ENCODE peak calls at places on chromosomes 11 and 22, in five cellular contexts. C is SK-N-SH, M is MM.1S, H is GM23248, J is astrocyte. K is an unnamed sample.
A peak's percentile ranks its signal among the peaks of the same experiment; 100 is the strongest.

GRCh38 chr11:43542734-43543133 is 137.8 kb upstream of the HSD17B12 start:
- DNase-seq in C (no peak), M (no peak), H (peak; percentile 16), J (no peak), K (no peak)

GRCh38 chr11:117837070-117837776 is 12.7 kb upstream of the FXYD2 start:
- DNase-seq in C (no peak), M (no peak), H (no peak), J (no peak), K (peak; percentile 47)

GRCh38 chr11:86069408-86070086 is 663 bp upstream of the PICALM start:
- DNase-seq in C (peak; percentile 22), M (no peak), H (peak; percentile 96), J (peak; percentile 99), K (peak; percentile 71)

GRCh38 chr11:104332110-104332509 is 168.2 kb upstream of the PDGFD start:
- DNase-seq in C (no peak), M (no peak), H (no peak), J (no peak), K (peak; percentile 88)

GRCh38 chr11:66720223-66720898 is 8.7 kb downstream of the SPTBN2 start:
- DNase-seq in C (peak; percentile 60), M (no peak), H (peak; percentile 66), J (peak; percentile 72), K (peak; percentile 86)

GRCh38 chr11:72864692-72865655 is 50.8 kb downstream of the ATG16L2 start:
- DNase-seq in C (peak; percentile 49), M (no peak), H (peak; percentile 77), J (peak; percentile 72), K (no peak)

GRCh38 chr11:64291746-64292457 is 800 bp downstream of the KCNK4 start:
- DNase-seq in C (peak; percentile 68), M (no peak), H (peak; percentile 42), J (no peak), K (no peak)

GRCh38 chr11:62202910-62203309 is 5.6 kb upstream of the SCGB2A1 start:
- DNase-seq in C (no peak), M (no peak), H (no peak), J (no peak), K (no peak)

GRCh38 chr11:126607374-126607773 is 251.9 kb downstream of the ST3GAL4 start:
- DNase-seq in C (peak; percentile 83), M (peak; percentile 45), H (peak; percentile 89), J (peak; percentile 27), K (peak; percentile 93)

GRCh38 chr22:22848364-22848866 is 39.2 kb upstream of the IGLL5 start:
- DNase-seq in C (peak; percentile 63), M (peak; percentile 65), H (peak; percentile 50), J (peak; percentile 8), K (peak; percentile 93)

GRCh38 chr22:33105501-33105911 is 47.3 kb upstream of the SYN3 start:
- DNase-seq in C (no peak), M (no peak), H (peak; percentile 91), J (peak; percentile 4), K (no peak)

GRCh38 chr11:66659785-66660184 is 17.9 kb downstream of the RBM4B start:
- DNase-seq in C (no peak), M (no peak), H (no peak), J (no peak), K (no peak)

GRCh38 chr11:107430525-107430924 is 27.1 kb downstream of the CWF19L2 start:
- DNase-seq in C (no peak), M (no peak), H (no peak), J (no peak), K (no peak)

GRCh38 chr11:65718964-65719492 is 1.6 kb downstream of the RNASEH2C start:
- DNase-seq in C (peak; percentile 52), M (no peak), H (peak; percentile 48), J (no peak), K (no peak)

GRCh38 chr11:47378011-47378835 is at the start of gene SPI1:
- DNase-seq in C (peak; percentile 43), M (peak; percentile 19), H (no peak), J (no peak), K (no peak)

GRCh38 chr11:102495161-102496042 is 35.1 kb downstream of the MMP7 start:
- DNase-seq in C (peak; percentile 54), M (peak; percentile 76), H (peak; percentile 85), J (peak; percentile 74), K (peak; percentile 79)

GRCh38 chr11:128210148-128210940 is 377.0 kb downstream of the ETS1 start:
- DNase-seq in C (no peak), M (no peak), H (peak; percentile 91), J (peak; percentile 98), K (peak; percentile 68)

DNA sequence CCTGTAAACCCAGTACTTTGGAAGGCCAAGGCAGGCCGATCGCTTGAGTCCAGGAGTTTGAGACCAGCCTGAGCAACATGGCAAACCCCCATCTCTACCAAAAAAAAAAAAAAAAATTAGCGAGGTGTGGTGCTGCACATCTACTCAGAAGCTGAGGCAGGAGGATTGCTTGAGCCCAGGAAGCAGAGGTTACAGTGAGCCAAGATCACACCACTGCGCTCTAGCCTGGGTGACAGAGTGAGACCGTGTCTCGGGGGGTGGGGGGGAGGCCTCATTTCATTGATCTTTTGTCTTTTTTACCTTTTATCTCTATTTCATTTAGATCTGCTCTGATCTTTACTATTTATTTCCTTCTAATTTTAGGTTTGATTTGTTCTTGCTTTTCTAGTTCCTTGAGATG is 51.8 kb downstream of the KCNQ1OT1 start:
- DNase-seq in C (no peak), M (no peak), H (no peak), J (no peak), K (no peak)
- H3K9me3 ChIP-seq in C (peaks cover 40% of the 10 kb centered on the region), M (no peaks in the 10 kb centered on the region), H (peaks cover 13% of the 10 kb centered on the region), J (peaks cover 51% of the 10 kb centered on the region), K (peaks cover 100% of the 10 kb centered on the region)

GRCh38 chr22:24810043-24810749 is 4.2 kb downstream of the SGSM1 start:
- DNase-seq in C (peak; percentile 73), M (no peak), H (peak; percentile 22), J (no peak), K (peak; percentile 63)
- H3K4me3 ChIP-seq in C (no peak overlapping the region), M (no peak overlapping the region), H (no peak overlapping the region), J (no peak overlapping the region), K (no peak overlapping the region)

GRCh38 chr11:57363131-57363530 is 17.8 kb downstream of the PRG3 start:
- DNase-seq in C (no peak), M (no peak), H (no peak), J (no peak), K (no peak)
- H3K9ac ChIP-seq in C (no peak overlapping the region), M (no peak overlapping the region), H (no peak overlapping the region), J (no peak overlapping the region), K (no peak overlapping the region)

DNA sequence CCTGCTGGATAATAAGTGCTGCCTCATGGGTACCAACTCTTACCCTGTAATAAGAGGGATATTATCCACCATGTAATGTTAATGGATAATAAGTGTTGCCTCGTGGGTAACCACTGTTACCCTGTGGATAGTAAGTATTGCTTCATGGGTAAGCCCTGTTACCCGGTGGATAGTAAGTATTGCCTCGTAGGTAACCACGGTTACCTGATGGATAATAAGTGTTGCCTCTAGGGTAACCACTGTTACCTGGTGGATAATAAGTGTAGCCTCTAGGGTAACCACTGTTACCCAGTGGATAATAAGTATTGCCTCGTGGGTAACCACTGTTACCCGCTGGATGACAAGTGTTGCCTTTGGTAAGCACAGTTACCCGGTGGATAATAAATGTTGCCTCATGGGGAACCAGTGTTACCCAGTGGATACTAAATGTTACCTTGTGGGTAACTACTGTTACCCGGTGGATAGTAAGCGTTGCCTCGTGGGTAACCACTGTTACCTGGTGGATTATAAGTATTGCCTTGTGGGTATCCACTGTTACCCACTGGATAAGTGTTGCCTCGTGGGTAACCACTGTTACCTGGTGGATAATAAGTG is 18.6 kb upstream of the NXPE4 start:
- DNase-seq in C (no peak), M (no peak), H (no peak), J (no peak), K (no peak)
- H3K9me3 ChIP-seq in C (no peaks in the 10 kb centered on the region), M (no peaks in the 10 kb centered on the region), H (no peaks in the 10 kb centered on the region), J (peaks cover 24% of the 10 kb centered on the region), K (peaks cover 95% of the 10 kb centered on the region)

GRCh38 chr22:47053865-47054185 is 291.4 kb downstream of the TBC1D22A start:
- DNase-seq in C (no peak), M (no peak), H (peak; percentile 12), J (peak; percentile 70), K (no peak)
- H3K4me3 ChIP-seq in C (no peak overlapping the region), M (no peak overlapping the region), H (no peak overlapping the region), J (no peak overlapping the region), K (no peak overlapping the region)

DNA sequence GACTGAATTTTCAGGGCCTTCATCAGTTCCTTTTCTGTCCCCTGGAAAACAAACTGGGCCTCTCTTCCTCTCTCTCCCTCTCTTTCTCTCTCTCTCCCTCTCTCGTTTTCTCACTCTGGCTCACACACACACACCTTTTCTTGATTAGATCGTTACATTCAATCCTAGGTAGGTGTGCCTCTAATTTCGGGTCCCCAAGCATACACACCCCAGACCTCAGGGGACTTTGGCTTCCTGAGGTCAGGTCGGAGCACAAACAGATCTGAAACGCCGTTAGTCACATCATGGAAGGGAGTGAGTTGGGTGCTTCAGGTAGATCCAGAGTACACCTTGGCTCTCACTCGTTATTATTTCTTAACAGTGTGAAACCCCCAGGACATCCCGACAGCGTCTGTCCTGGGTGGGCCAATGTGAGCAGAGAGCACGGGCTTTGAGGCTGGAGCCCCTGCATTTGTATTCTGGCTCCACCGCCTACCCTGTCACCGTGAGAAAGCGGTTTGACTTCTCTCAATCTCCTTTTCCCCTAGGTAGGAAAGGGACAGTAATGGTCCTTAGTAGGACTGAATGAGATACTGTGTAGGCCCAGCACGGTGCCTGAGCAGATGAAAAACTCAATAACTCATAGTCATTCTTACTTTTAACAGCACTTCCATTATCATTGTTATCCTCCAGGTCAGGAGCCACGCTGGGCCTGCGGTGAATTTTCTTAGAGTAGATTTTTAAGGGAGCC is 37.3 kb upstream of the POU2AF1 start:
- DNase-seq in C (no peak), M (no peak), H (no peak), J (no peak), K (peak; percentile 35)
- H3K9ac ChIP-seq in C (no peak overlapping the region), M (peak overlapping the region; percentile 80), H (no peak overlapping the region), J (no peak overlapping the region), K (no peak overlapping the region)

DNA sequence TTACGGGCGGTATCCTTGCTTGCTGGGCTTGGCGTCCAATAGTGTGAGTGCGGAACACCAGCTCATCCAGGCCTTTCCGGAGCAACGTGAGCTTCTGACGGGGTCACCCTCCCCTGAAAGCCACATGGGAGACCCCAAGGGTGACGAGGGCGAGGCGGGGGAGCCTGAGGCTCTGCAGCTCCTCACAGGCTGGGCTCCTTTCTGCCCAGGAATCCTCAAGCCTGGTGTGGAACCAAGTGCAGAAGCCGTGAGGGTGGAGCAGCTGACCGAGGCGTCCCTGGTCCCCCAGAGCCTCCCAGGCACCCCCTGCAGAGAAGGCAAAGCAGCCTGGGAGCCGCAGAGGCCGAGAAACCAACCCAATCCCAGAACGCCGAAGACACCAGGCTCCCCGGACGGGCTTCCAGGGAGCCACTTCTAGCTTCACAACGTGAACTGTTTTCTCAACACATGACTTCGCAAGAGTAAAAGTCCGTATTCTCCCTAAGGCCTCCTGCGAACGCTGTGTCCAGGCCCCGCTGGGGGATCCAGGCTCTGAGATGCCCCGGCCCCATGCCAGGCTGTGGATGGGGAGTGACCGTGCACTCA is 530.3 kb downstream of the BRD1 start:
- DNase-seq in C (no peak), M (no peak), H (no peak), J (no peak), K (no peak)
- H3K9me3 ChIP-seq in C (no peaks in the 10 kb centered on the region), M (no peaks in the 10 kb centered on the region), H (no peaks in the 10 kb centered on the region), J (peaks cover 12% of the 10 kb centered on the region), K (no peaks in the 10 kb centered on the region)

GRCh38 chr22:19665784-19666662 is 48.3 kb upstream of the SEPTIN5 start:
- DNase-seq in C (no peak), M (no peak), H (no peak), J (no peak), K (peak; percentile 34)
- H3K4me3 ChIP-seq in C (no peak overlapping the region), M (no peak overlapping the region), H (no peak overlapping the region), J (peak overlapping the region; percentile 33), K (no peak overlapping the region)

K was measured in endodermal cell.